ENCODE peak calls at places on chromosomes 6 and 20, in ten cellular contexts. V is HCT116; C is A549; D is MV-4-11; L is body of pancreas; M is right lobe of liver; B is AG04450; N is H9; E is effector CD4-positive, alpha-beta T cell; W is neuronal stem cell. O is an unnamed sample.

GRCh38 chr6:14658909-14659561 is 541.5 kb downstream of the CD83 start:
- DNase-seq in V (no peak), C (no peak), D (peak), L (peak), M (no peak), B (no peak), N (no peak), E (no peak), W (no peak), O (peak)

GRCh38 chr20:3164763-3165410 is 5.2 kb upstream of the FASTKD5 start:
- DNase-seq in V (no peak), C (no peak), D (no peak), L (no peak), M (no peak), B (no peak), N (no peak), E (no peak), W (no peak), O (no peak)

GRCh38 chr6:32886674-32887383 is 32.8 kb downstream of the PSMB9 start:
- DNase-seq in V (no peak), C (no peak), D (no peak), L (peak), M (no peak), B (peak), N (no peak), E (no peak), W (no peak), O (peak)

GRCh38 chr6:3031857-3032256 is 32.2 kb downstream of the NQO2 start:
- DNase-seq in V (no peak), C (no peak), D (peak), L (no peak), M (no peak), B (no peak), N (no peak), E (no peak), W (no peak), O (no peak)

GRCh38 chr6:3624268-3625136 is 127.0 kb downstream of the PXDC1 start:
- DNase-seq in V (no peak), C (no peak), D (no peak), L (no peak), M (no peak), B (no peak), N (no peak), E (no peak), W (no peak), O (no peak)

GRCh38 chr6:108543165-108543940 is 17.4 kb upstream of the FOXO3 start:
- DNase-seq in V (no peak), C (no peak), D (no peak), L (no peak), M (no peak), B (no peak), N (no peak), E (no peak), W (no peak), O (no peak)

GRCh38 chr20:10469599-10469998 is 34.5 kb downstream of the SLX4IP start:
- DNase-seq in V (peak), C (peak), D (peak), L (peak), M (no peak), B (peak), N (no peak), E (no peak), W (peak), O (peak)

GRCh38 chr6:31065556-31065955 is 46.8 kb downstream of the C6orf15 start:
- DNase-seq in V (no peak), C (no peak), D (no peak), L (no peak), M (no peak), B (no peak), N (no peak), E (no peak), W (no peak), O (no peak)

GRCh38 chr6:142624978-142625715 is 319.8 kb downstream of the HIVEP2 start:
- DNase-seq in V (no peak), C (no peak), D (no peak), L (no peak), M (no peak), B (no peak), N (no peak), E (no peak), W (no peak), O (no peak)

GRCh38 chr20:11193241-11193640 is 519.4 kb upstream of the JAG1 start:
- DNase-seq in V (no peak), C (no peak), D (peak), L (no peak), M (no peak), B (no peak), N (no peak), E (no peak), W (no peak), O (no peak)

GRCh38 chr6:143450453-143451362 is at the start of the genes ADAT2 and PEX3:
- DNase-seq in V (peak), C (peak), D (peak), L (peak), M (peak), B (peak), N (peak), E (peak), W (peak), O (peak)

GRCh38 chr20:61788343-61788742 is 277.3 kb downstream of the TAF4 start:
- DNase-seq in V (no peak), C (no peak), D (no peak), L (no peak), M (no peak), B (no peak), N (no peak), E (no peak), W (no peak), O (no peak)